ENCODE peak calls at places on chromosomes 4 and X, in six cellular contexts. R is H1, K is K562, A is SK-N-SH, V is HepG2, L is GM12878. O is an unnamed sample.

GRCh38 chr4:30865676-30866075 is 145.5 kb downstream of the PCDH7 start:
- DNase-seq in R (no peak), K (no peak), A (no peak), V (no peak), L (no peak), O (no peak)

GRCh38 chr4:129093173-129093974 is at the start of gene SCLT1:
- DNase-seq in R (peak; percentile 96), K (peak; percentile 93), A (peak; percentile 89), V (peak; percentile 92), L (peak; percentile 91), O (peak; percentile 97)

GRCh38 chr4:24770111-24770584 is 25.2 kb upstream of the SOD3 start:
- DNase-seq in R (no peak), K (no peak), A (no peak), V (no peak), L (peak; percentile 39), O (peak; percentile 19)

GRCh38 chr4:98406819-98407218 is 145.6 kb downstream of the RAP1GDS1 start:
- DNase-seq in R (no peak), K (no peak), A (no peak), V (no peak), L (no peak), O (no peak)

GRCh38 chr4:107213410-107213809 is 177.3 kb upstream of the DKK2 start:
- DNase-seq in R (no peak), K (no peak), A (peak; percentile 65), V (no peak), L (no peak), O (no peak)

GRCh38 chrX:51860679-51861078 is 32.7 kb upstream of the MAGED1 start:
- DNase-seq in R (no peak), K (peak; percentile 6), A (peak; percentile 30), V (peak; percentile 14), L (no peak), O (no peak)

GRCh38 chr4:145805490-145805889 is 125.5 kb downstream of the C4orf51 start:
- DNase-seq in R (no peak), K (no peak), A (no peak), V (peak; percentile 80), L (no peak), O (no peak)

GRCh38 chr4:11470709-11471441 is 42.2 kb upstream of the HS3ST1 start:
- DNase-seq in R (no peak), K (no peak), A (no peak), V (no peak), L (no peak), O (no peak)

GRCh38 chr4:150078041-150078995 is at the start of gene DCLK2:
- DNase-seq in R (peak; percentile 65), K (peak; percentile 19), A (peak; percentile 95), V (no peak), L (no peak), O (no peak)

GRCh38 chr4:2290488-2290887 is 28.6 kb upstream of the MXD4 start:
- DNase-seq in R (no peak), K (no peak), A (no peak), V (no peak), L (no peak), O (no peak)

GRCh38 chr4:71239365-71239764 is 99.5 kb upstream of the SLC4A4 start:
- DNase-seq in R (no peak), K (no peak), A (no peak), V (no peak), L (no peak), O (no peak)
- TF ChIP-seq GABPA in R (no peak), K (no peak), A (no peak), V (no peak), L (no peak), O (no peak)

GRCh38 chrX:53285591-53285990 is 4.2 kb upstream of the IQSEC2 start:
- DNase-seq in R (no peak), K (no peak), A (no peak), V (no peak), L (no peak), O (no peak)

GRCh38 chrX:53287493-53288138 is 6.2 kb upstream of the IQSEC2 start:
- DNase-seq in R (no peak), K (no peak), A (peak; percentile 79), V (no peak), L (peak; percentile 11), O (peak; percentile 51)

GRCh38 chrX:53284684-53285447 is 3.5 kb upstream of the IQSEC2 start:
- DNase-seq in R (peak; percentile 77), K (peak; percentile 67), A (peak; percentile 83), V (peak; percentile 16), L (peak; percentile 8), O (no peak)

GRCh38 chrX:53290441-53291041 is 9.2 kb upstream of the IQSEC2 start:
- DNase-seq in R (no peak), K (no peak), A (no peak), V (no peak), L (no peak), O (no peak)

GRCh38 chrX:53288173-53288572 is 6.8 kb upstream of the IQSEC2 start:
- DNase-seq in R (peak; percentile 55), K (peak; percentile 65), A (peak; percentile 81), V (no peak), L (no peak), O (peak; percentile 18)
- TF ChIP-seq GABPA in R (no peak), K (no peak), A (no peak), V (no peak), L (no peak), O (no peak)

GRCh38 chr4:10108818-10109783 is 7.5 kb downstream of the WDR1 start:
- DNase-seq in R (no peak), K (no peak), A (no peak), V (no peak), L (no peak), O (no peak)
- TF ChIP-seq GABPA in R (no peak), K (no peak), A (no peak), V (no peak), L (no peak), O (no peak)

DNA sequence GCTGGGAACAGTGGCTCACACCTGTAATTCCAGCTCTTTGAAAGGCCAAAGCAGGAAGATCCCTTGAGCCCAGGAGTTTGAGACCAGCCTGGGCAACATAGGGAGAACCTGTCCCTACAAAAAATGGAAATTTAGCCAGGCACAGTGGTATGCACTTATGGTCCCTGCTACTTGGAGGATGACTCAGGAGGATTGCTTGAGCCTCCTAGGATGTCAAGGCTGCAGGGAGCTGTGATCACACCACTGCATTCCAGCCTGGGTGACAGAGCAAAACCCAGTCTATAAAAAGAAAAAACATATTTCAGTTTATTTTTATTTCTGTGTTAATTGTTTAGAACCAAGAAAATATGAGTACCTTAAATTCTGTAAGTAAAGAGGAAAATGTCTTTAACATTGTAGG is 123.7 kb downstream of the CBR4 start:
- DNase-seq in R (no peak), K (no peak), A (no peak), V (no peak), L (no peak), O (no peak)
- TF ChIP-seq GABPA in R (no peak), K (no peak), A (no peak), V (no peak), L (no peak), O (no peak)

GRCh38 chr4:21652508-21653108 is 296.0 kb downstream of the KCNIP4 start:
- DNase-seq in R (no peak), K (no peak), A (no peak), V (no peak), L (no peak), O (no peak)

GRCh38 chr4:21645776-21646175 is 302.8 kb downstream of the KCNIP4 start:
- DNase-seq in R (no peak), K (no peak), A (no peak), V (no peak), L (no peak), O (no peak)

GRCh38 chr4:21655100-21655499 is 293.5 kb downstream of the KCNIP4 start:
- DNase-seq in R (no peak), K (no peak), A (peak; percentile 25), V (no peak), L (no peak), O (no peak)

GRCh38 chr4:21649691-21650090 is 298.9 kb downstream of the KCNIP4 start:
- DNase-seq in R (no peak), K (no peak), A (no peak), V (no peak), L (no peak), O (no peak)
- TF ChIP-seq GABPA in R (no peak), K (no peak), A (no peak), V (no peak), L (no peak), O (no peak)

GRCh38 chrX:132093239-132093860 is 34.5 kb downstream of the FRMD7 start:
- DNase-seq in R (no peak), K (no peak), A (peak; percentile 56), V (no peak), L (no peak), O (no peak)

GRCh38 chrX:132090370-132091152 is 37.3 kb downstream of the FRMD7 start:
- DNase-seq in R (no peak), K (no peak), A (no peak), V (no peak), L (no peak), O (peak; percentile 21)

GRCh38 chrX:132092439-132093065 is 35.3 kb downstream of the FRMD7 start:
- DNase-seq in R (peak; percentile 57), K (peak; percentile 55), A (peak; percentile 28), V (peak; percentile 55), L (peak; percentile 25), O (peak; percentile 61)

GRCh38 chrX:132094169-132094568 is 33.7 kb downstream of the FRMD7 start:
- DNase-seq in R (no peak), K (no peak), A (no peak), V (no peak), L (no peak), O (no peak)
- TF ChIP-seq GABPA in R (no peak), K (no peak), A (no peak), V (no peak), L (no peak), O (no peak)

DNA sequence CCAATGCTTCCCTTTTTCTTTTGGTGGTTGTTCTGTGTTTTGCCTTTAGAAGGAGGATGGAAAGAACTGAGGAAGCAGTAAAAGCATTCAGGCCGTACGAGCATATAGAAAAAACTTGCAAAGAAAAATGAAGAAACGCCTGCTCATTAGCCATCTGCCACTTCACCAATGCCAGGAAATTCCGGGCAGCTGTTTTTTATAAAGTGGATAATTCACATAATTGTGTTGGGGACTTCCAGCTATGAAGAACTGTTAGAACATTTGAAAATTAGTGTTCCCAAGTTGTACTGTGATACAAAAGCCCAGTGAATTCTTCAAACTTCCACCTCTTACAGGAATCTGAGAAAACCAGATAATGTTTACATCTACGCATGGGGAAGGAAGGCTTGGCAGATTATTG is 11.7 kb downstream of the RELL1 start:
- DNase-seq in R (no peak), K (no peak), A (no peak), V (no peak), L (no peak), O (no peak)
- TF ChIP-seq GABPA in R (no peak), K (no peak), A (no peak), V (no peak), L (no peak), O (no peak)

GRCh38 chrX:40579139-40579538 is 1.6 kb upstream of the ATP6AP2 start:
- DNase-seq in R (no peak), K (no peak), A (no peak), V (no peak), L (no peak), O (peak; percentile 31)
- TF ChIP-seq GABPA in R (no peak), K (no peak), A (no peak), V (no peak), L (no peak), O (no peak)